ENCODE peak calls at places on chromosomes 5 and 9, in eight cellular contexts. O, H, Z, K, Y, U, M and Q are unnamed samples.

GRCh38 chr9:2101524-2101923 is 86.4 kb downstream of the SMARCA2 start:
- DNase-seq in O (no peak), H (no peak), Z (no peak), K (no peak), Y (no peak), U (no peak), M (no peak), Q (no peak)

GRCh38 chr9:129058965-129059795 is 21.7 kb upstream of the DOLPP1 start:
- DNase-seq in O (peak), H (no peak), Z (no peak), K (no peak), Y (no peak), U (no peak), M (no peak), Q (no peak)

GRCh38 chr9:4293293-4293931 is 6.5 kb downstream of the GLIS3 start:
- DNase-seq in O (peak), H (peak), Z (no peak), K (peak), Y (no peak), U (no peak), M (no peak), Q (no peak)

GRCh38 chr9:134935056-134936020 is 17.6 kb upstream of the FCN1 start:
- DNase-seq in O (no peak), H (no peak), Z (no peak), K (no peak), Y (no peak), U (no peak), M (peak), Q (no peak)

GRCh38 chr5:58114324-58114723 is 345.6 kb downstream of the PLK2 start:
- DNase-seq in O (peak), H (no peak), Z (no peak), K (no peak), Y (no peak), U (no peak), M (no peak), Q (no peak)

GRCh38 chr9:70600479-70600878 is 186.0 kb upstream of the KLF9 start:
- DNase-seq in O (peak), H (no peak), Z (no peak), K (peak), Y (no peak), U (no peak), M (no peak), Q (no peak)

GRCh38 chr5:149521739-149522373 is 29.4 kb downstream of the CSNK1A1 start:
- DNase-seq in O (no peak), H (no peak), Z (no peak), K (no peak), Y (no peak), U (no peak), M (no peak), Q (no peak)

GRCh38 chr5:174328626-174329299 is 283.3 kb downstream of the NSG2 start:
- DNase-seq in O (no peak), H (no peak), Z (no peak), K (peak), Y (no peak), U (no peak), M (no peak), Q (no peak)

GRCh38 chr5:172179032-172179989 is 8.7 kb downstream of the STK10 start:
- DNase-seq in O (no peak), H (no peak), Z (no peak), K (peak), Y (peak), U (no peak), M (peak), Q (no peak)

GRCh38 chr9:126719677-126720435 is 85.0 kb upstream of the ZBTB43 start:
- DNase-seq in O (peak), H (peak), Z (peak), K (peak), Y (peak), U (no peak), M (peak), Q (peak)

GRCh38 chr9:110880123-110880522 is 158.1 kb downstream of the LPAR1 start:
- DNase-seq in O (peak), H (no peak), Z (no peak), K (no peak), Y (no peak), U (no peak), M (no peak), Q (no peak)